ENCODE peak calls at places on chromosomes 3 and 15, in seven cellular contexts. M is CD4-positive, CD25-positive, alpha-beta regulatory T cell; E is mammary epithelial cell; R is fibroblast of lung; G is WERI-Rb-1; P is upper lobe of left lung; T is endodermal cell. Q is an unnamed sample. For H3K27me3, the result is how much of the 10 kb centered on the place peaks cover.

GRCh38 chr3:44525060-44525459 is 29.9 kb upstream of the ZKSCAN7 start:
- DNase-seq in E (no peak), G (no peak), M (no peak), T (no peak), R (no peak), P (no peak), Q (no peak)

GRCh38 chr3:13028010-13028821 is 45.0 kb downstream of the IQSEC1 start:
- DNase-seq in T (no peak), G (peak), E (no peak), P (no peak), R (no peak), M (no peak), Q (no peak)

GRCh38 chr3:145721815-145722214 is 439.2 kb downstream of the PLOD2 start:
- DNase-seq in P (no peak), E (no peak), R (no peak), M (no peak), T (no peak), G (no peak), Q (no peak)

GRCh38 chr3:38163117-38163870 is 2.0 kb upstream of the OXSR1 start:
- DNase-seq in P (no peak), M (no peak), E (no peak), R (no peak), G (no peak), T (peak), Q (no peak)

GRCh38 chr15:97235285-97235985 is 725.1 kb upstream of the ARRDC4 start:
- DNase-seq in P (peak), G (peak), R (peak), T (peak), M (peak), E (peak), Q (peak)

GRCh38 chr3:42988566-42988965 is 9.5 kb downstream of the GASK1A start:
- DNase-seq in R (no peak), E (no peak), G (no peak), M (no peak), P (no peak), T (no peak), Q (no peak)

GRCh38 chr3:64365877-64366276 is 140.6 kb upstream of the PRICKLE2 start:
- DNase-seq in P (no peak), G (no peak), R (no peak), T (no peak), M (no peak), E (no peak), Q (no peak)

GRCh38 chr3:150497956-150498355 is 48.3 kb downstream of the SERP1 start:
- DNase-seq in E (peak), R (peak), M (no peak), T (no peak), G (no peak), P (no peak), Q (peak)

GRCh38 chr15:66704019-66704782 is 2.2 kb downstream of the SMAD6 start:
- DNase-seq in R (no peak), E (no peak), T (no peak), P (peak), M (no peak), G (no peak), Q (no peak)

GRCh38 chr3:58104155-58104554 is 95.9 kb downstream of the FLNB start:
- DNase-seq in E (no peak), M (no peak), P (no peak), T (no peak), R (no peak), G (no peak), Q (no peak)

GRCh38 chr3:27423463-27423862 is 54.3 kb upstream of the NEK10 start:
- DNase-seq in G (no peak), T (no peak), P (no peak), E (peak), R (peak), M (no peak), Q (no peak)

GRCh38 chr3:146052791-146053310 is 108.1 kb downstream of the PLOD2 start:
- DNase-seq in T (no peak), E (peak), G (no peak), M (no peak), R (no peak), P (no peak), Q (no peak)

GRCh38 chr15:66907826-66908502 is 157.4 kb upstream of the SMAD3 start:
- DNase-seq in T (peak), G (no peak), P (peak), R (no peak), M (no peak), E (no peak), Q (no peak)

GRCh38 chr3:16151109-16151508 is 23.4 kb upstream of the GALNT15 start:
- DNase-seq in M (no peak), T (no peak), E (peak), P (peak), R (peak), G (no peak), Q (no peak)

GRCh38 chr3:177830411-177830849 is 633.1 kb upstream of the TBL1XR1 start:
- DNase-seq in M (no peak), G (peak), E (peak), P (no peak), R (peak), T (no peak), Q (no peak)

GRCh38 chr3:75294124-75294523 is 370.0 kb upstream of the FRG2C start:
- DNase-seq in R (peak), P (peak), T (peak), E (peak), G (peak), M (no peak), Q (no peak)

GRCh38 chr3:103965764-103966163 is 1400.9 kb upstream of the ALCAM start:
- DNase-seq in M (no peak), R (no peak), T (no peak), P (no peak), G (no peak), E (no peak), Q (no peak)

GRCh38 chr3:37762698-37763097 is 99.0 kb upstream of the CTDSPL start:
- DNase-seq in T (peak), E (no peak), M (no peak), G (no peak), P (no peak), R (no peak), Q (no peak)

GRCh38 chr3:49406571-49407565 is 4.9 kb downstream of the RHOA start:
- DNase-seq in G (peak), E (no peak), M (no peak), T (no peak), P (no peak), R (no peak), Q (no peak)

DNA sequence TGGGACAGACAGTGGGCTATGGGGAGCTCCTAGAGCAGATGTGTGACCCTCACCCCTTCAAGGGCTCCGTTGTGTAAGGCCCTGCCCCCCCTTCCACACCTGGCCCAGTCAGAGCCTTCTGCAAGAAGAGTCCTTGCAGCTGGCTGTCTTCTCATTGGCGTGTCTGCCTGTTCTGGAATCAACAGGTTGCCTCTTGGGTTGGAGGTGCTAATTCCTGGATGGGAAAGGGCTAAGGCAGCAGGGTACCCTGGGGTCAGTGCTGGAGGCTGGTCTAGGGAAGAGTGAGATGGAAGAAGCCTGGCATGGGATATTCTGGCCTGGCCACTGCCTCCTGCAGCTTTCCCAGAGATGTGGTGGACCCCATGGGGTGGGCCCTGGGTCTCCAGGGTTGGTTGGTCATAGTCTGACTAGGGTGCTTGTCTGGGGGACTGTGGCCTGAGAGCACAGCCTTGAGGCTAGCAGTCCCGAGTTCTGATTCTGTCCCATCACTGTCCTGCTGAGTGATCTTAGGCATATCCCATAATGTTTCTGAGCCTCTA is 5.1 kb downstream of the TEX264 start:
- DNase-seq in T (no peak), R (no peak), E (no peak), G (no peak), P (no peak), M (no peak), Q (no peak)
- H3K27ac ChIP-seq in T (no peak), R (no peak), E (peak), G (no peak), P (no peak), M (peak), Q (no peak)

GRCh38 chr3:132034486-132035464 is at the start of gene CPNE4:
- DNase-seq in R (peak), T (peak), E (peak), P (peak), G (peak), M (peak), Q (peak)
- H3K27me3 ChIP-seq in R (under half), T (half or more), E (under half), P (under half), G (under half), M (under half), Q (under half)

GRCh38 chr15:83602021-83602420 is 51.9 kb upstream of the ADAMTSL3 start:
- DNase-seq in P (no peak), G (no peak), T (no peak), M (no peak), R (no peak), E (peak), Q (no peak)

GRCh38 chr15:83610132-83610531 is 43.8 kb upstream of the ADAMTSL3 start:
- DNase-seq in M (no peak), G (no peak), E (no peak), T (no peak), R (no peak), P (no peak), Q (no peak)

GRCh38 chr15:83604549-83604948 is 49.4 kb upstream of the ADAMTSL3 start:
- DNase-seq in M (no peak), R (no peak), E (no peak), G (no peak), T (no peak), P (no peak), Q (no peak)

GRCh38 chr15:83605049-83605448 is 48.9 kb upstream of the ADAMTSL3 start:
- DNase-seq in G (no peak), T (no peak), R (peak), E (no peak), M (no peak), P (no peak), Q (no peak)

GRCh38 chr15:83605595-83605994 is 48.3 kb upstream of the ADAMTSL3 start:
- DNase-seq in P (no peak), G (no peak), T (no peak), M (no peak), R (peak), E (no peak), Q (no peak)
- H3K27ac ChIP-seq in P (no peak), G (no peak), T (no peak), M (no peak), R (no peak), E (no peak), Q (no peak)

GRCh38 chr15:99102332-99103235 is 2.3 kb upstream of the SYNM start:
- DNase-seq in M (no peak), T (peak), G (no peak), P (no peak), E (no peak), R (no peak), Q (no peak)
- H3K27me3 ChIP-seq in M (under half), T (half or more), G (under half), P (under half), E (under half), R (under half), Q (under half)

DNA sequence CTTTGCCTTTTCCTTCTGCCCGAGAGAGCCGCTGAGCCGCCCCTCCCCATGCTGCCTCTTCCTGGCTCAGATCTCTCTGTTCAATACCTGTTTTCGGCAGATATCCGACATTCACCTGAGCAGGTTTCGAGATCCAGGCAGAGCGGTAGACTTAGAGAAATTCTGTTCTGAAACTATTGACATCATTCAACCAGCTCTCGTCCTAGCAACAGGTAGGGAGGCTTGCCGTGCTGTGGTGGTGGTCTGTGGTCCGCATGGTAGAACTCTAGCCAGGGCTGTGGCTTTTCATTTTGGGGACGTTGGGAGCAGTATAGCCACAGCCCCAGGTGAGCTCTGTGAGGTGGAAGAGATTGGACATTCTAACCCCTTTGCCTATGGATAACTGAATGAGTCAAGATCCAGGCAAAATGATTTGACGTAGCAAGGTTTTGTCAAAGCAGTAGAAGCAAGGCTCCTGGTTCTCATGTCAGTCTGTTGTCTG is 811 bp downstream of the TMEM62 start:
- DNase-seq in E (peak), P (no peak), R (no peak), T (peak), G (no peak), M (no peak), Q (no peak)
- H3K27ac ChIP-seq in E (peak), P (peak), R (peak), T (no peak), G (peak), M (peak), Q (no peak)

GRCh38 chr15:62165793-62166380 is 802 bp upstream of the C2CD4B start:
- DNase-seq in P (no peak), E (no peak), R (no peak), T (no peak), G (no peak), M (no peak), Q (no peak)
- H3K27me3 ChIP-seq in P (under half), E (under half), R (under half), T (half or more), G (under half), M (under half), Q (half or more)

GRCh38 chr15:69013726-69014406 is 629 bp upstream of the NOX5 start:
- DNase-seq in E (no peak), M (no peak), R (no peak), P (no peak), T (no peak), G (no peak), Q (no peak)
- H3K27ac ChIP-seq in E (no peak), M (no peak), R (no peak), P (no peak), T (no peak), G (peak), Q (no peak)